ENCODE peak calls at places on chromosomes 16 and 17, in five cellular contexts. A is GM23248, I is SK-N-SH, W is suprapubic skin, L is tibial nerve. G is an unnamed sample. For H3K27me3, the result is how much of the 10 kb centered on the place peaks cover.

GRCh38 chr17:30477758-30478115 is 529 bp downstream of the GOSR1 start:
- DNase-seq in W (no peak), I (no peak), L (no peak), A (peak), G (no peak)

GRCh38 chr17:74176546-74177001 is 26.9 kb upstream of the RPL38 start:
- DNase-seq in W (no peak), A (peak), L (peak), I (peak), G (peak)

GRCh38 chr16:47016700-47017133 is 43.2 kb upstream of the DNAJA2 start:
- DNase-seq in A (no peak), I (no peak), L (no peak), W (no peak), G (peak)

GRCh38 chr16:88534731-88535141 is 35.5 kb upstream of the ZC3H18 start:
- DNase-seq in W (no peak), L (no peak), I (no peak), A (peak), G (no peak)

GRCh38 chr17:29578626-29579485 is 10.4 kb downstream of the TP53I13 start:
- DNase-seq in A (no peak), L (no peak), W (no peak), I (no peak), G (no peak)

GRCh38 chr17:69187294-69187693 is 41.3 kb downstream of the ABCA10 start:
- DNase-seq in W (no peak), A (no peak), I (no peak), L (no peak), G (no peak)

GRCh38 chr16:69476920-69477418 is 52.5 kb downstream of the CYB5B start:
- DNase-seq in L (no peak), W (no peak), I (no peak), A (peak), G (no peak)

GRCh38 chr17:79628861-79629547 is 18.2 kb upstream of the RBFOX3 start:
- DNase-seq in W (peak), A (no peak), I (peak), L (no peak), G (no peak)

GRCh38 chr16:28985206-28985605 is 354 bp downstream of the LAT start:
- DNase-seq in I (no peak), W (no peak), A (no peak), L (no peak), G (no peak)

GRCh38 chr16:58493756-58494431 is 6.0 kb upstream of the NDRG4 start:
- DNase-seq in I (no peak), W (no peak), A (no peak), L (no peak), G (no peak)

GRCh38 chr17:30346211-30346831 is 12.5 kb upstream of the TMIGD1 start:
- DNase-seq in A (peak), W (no peak), L (no peak), I (no peak), G (no peak)

GRCh38 chr16:67594956-67595355 is 32.6 kb downstream of the CTCF start:
- DNase-seq in I (no peak), W (no peak), L (no peak), A (peak), G (no peak)

GRCh38 chr17:50763716-50764450 is 3.4 kb downstream of the ANKRD40CL start:
- DNase-seq in I (no peak), A (no peak), L (no peak), W (no peak), G (no peak)

GRCh38 chr16:46974352-46974751 is 878 bp upstream of the DNAJA2 start:
- DNase-seq in A (peak), W (no peak), I (peak), L (no peak), G (no peak)

GRCh38 chr16:68244481-68244902 is 681 bp upstream of the PLA2G15 start:
- DNase-seq in L (no peak), W (no peak), A (no peak), I (peak), G (no peak)

GRCh38 chr17:65053354-65053881 is 3.1 kb downstream of the GNA13 start:
- DNase-seq in I (no peak), W (no peak), A (no peak), L (no peak), G (no peak)

GRCh38 chr17:29369831-29370735 is 20.1 kb upstream of the TAOK1 start:
- DNase-seq in A (peak), L (no peak), W (no peak), I (peak), G (peak)

GRCh38 chr17:60151355-60151754 is 1.6 kb downstream of the CA4 start:
- DNase-seq in A (no peak), I (no peak), W (no peak), L (no peak), G (no peak)

GRCh38 chr17:75614556-75615270 is 18.5 kb upstream of the SMIM5 start:
- DNase-seq in I (no peak), A (no peak), W (no peak), L (no peak), G (no peak)

GRCh38 chr17:21209511-21210175 is 4.3 kb downstream of the TMEM11 start:
- DNase-seq in L (no peak), W (no peak), I (no peak), A (peak), G (peak)

GRCh38 chr16:83475108-83475507 is 332.7 kb upstream of the HSBP1 start:
- DNase-seq in I (no peak), L (no peak), W (no peak), A (no peak), G (no peak)

GRCh38 chr17:61399131-61400057 is at the start of gene TBX2:
- DNase-seq in L (peak), I (peak), A (peak), W (no peak), G (peak)

GRCh38 chr17:68821860-68822693 is 133.1 kb downstream of the ABCA8 start:
- DNase-seq in I (peak), A (peak), L (no peak), W (no peak), G (no peak)

GRCh38 chr17:66564992-66565465 is 262.6 kb downstream of the PRKCA start:
- DNase-seq in A (peak), L (no peak), W (no peak), I (no peak), G (no peak)

GRCh38 chr16:68445458-68445857 is 2.9 kb downstream of the SMPD3 start:
- DNase-seq in A (peak), W (no peak), L (no peak), I (peak), G (peak)

GRCh38 chr17:36085710-36086268 is 4.2 kb downstream of the CCL3 start:
- DNase-seq in A (peak), I (no peak), W (no peak), L (no peak), G (no peak)

GRCh38 chr16:50841081-50841886 is 99.4 kb downstream of the CYLD start:
- DNase-seq in A (peak), I (no peak), L (no peak), W (peak), G (no peak)

GRCh38 chr17:62109378-62109902 is 44.4 kb upstream of the MED13 start:
- DNase-seq in A (peak), I (peak), L (no peak), W (no peak), G (peak)

GRCh38 chr16:1612320-1613111 is at the start of gene CRAMP1:
- DNase-seq in A (peak), W (no peak), I (peak), L (no peak), G (no peak)

GRCh38 chr17:5500247-5500803 is 14.0 kb downstream of the MIS12 start:
- DNase-seq in I (no peak), L (no peak), A (peak), W (no peak), G (no peak)

GRCh38 chr17:5502552-5502951 is 16.2 kb downstream of the MIS12 start:
- DNase-seq in A (no peak), W (no peak), I (no peak), L (no peak), G (no peak)

GRCh38 chr17:5499790-5500189 is 13.4 kb downstream of the MIS12 start:
- DNase-seq in I (peak), L (no peak), A (peak), W (no peak), G (no peak)

GRCh38 chr17:5500804-5501391 is 14.5 kb downstream of the MIS12 start:
- DNase-seq in I (peak), L (peak), W (peak), A (peak), G (no peak)

DNA sequence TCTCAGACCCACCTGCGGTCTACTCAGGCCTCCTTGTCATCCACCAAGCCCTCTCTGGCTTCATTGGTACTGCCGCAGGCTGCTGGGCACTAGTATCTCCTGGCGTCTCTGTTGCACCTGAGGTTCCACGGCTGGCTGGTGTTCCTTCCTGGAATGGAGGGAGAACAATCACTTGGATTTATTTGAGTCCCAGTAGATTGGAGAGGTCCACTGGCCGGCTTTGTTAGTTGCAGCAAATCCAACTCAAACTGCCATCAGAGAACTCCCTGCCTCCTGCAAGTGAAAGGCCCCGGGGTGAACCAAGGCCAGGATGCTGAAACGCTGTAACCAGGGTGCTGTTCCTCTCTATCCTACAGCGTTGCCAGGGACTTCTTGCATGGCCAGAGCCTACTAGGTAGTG is 15.4 kb downstream of the MIS12 start:
- DNase-seq in I (no peak), L (no peak), W (no peak), A (no peak), G (no peak)
- H3K27me3 ChIP-seq in I (under half), L (under half), W (under half), A (under half), G (under half)

DNA sequence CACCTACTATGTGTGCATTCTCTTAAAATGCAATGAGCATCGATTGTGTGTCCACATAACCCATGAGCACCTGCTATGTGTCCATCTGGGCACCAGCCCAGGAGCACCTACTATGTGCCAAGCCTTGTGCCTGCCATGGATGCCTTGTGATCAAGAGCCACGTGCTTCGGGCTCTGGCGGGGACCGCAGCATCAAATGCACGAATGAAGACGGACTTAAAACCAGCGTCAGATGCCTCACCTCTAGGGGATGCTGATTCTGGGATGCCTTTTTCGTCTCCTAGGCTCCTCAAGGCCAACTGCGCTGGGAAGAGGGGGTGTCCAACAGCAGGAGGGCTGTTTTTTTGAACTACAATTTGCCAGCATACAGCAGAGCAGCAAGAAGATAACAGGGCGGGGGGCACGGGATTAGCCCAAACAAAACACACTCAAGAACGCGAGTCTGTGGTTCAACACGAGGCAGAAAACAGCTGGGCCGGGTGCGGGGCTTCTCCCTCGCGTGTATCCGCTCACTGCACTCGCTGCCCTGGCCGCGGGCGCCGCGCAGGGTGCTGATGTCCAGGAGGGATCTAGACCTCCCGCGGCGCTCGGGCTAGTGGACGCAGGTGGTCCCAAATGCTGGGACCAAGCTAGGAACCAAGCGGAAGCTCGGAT is 1.2 kb upstream of the GLIS2 start:
- DNase-seq in A (peak), I (peak), W (no peak), L (no peak), G (no peak)
- H3K27me3 ChIP-seq in A (under half), I (under half), W (under half), L (under half), G (under half)

DNA sequence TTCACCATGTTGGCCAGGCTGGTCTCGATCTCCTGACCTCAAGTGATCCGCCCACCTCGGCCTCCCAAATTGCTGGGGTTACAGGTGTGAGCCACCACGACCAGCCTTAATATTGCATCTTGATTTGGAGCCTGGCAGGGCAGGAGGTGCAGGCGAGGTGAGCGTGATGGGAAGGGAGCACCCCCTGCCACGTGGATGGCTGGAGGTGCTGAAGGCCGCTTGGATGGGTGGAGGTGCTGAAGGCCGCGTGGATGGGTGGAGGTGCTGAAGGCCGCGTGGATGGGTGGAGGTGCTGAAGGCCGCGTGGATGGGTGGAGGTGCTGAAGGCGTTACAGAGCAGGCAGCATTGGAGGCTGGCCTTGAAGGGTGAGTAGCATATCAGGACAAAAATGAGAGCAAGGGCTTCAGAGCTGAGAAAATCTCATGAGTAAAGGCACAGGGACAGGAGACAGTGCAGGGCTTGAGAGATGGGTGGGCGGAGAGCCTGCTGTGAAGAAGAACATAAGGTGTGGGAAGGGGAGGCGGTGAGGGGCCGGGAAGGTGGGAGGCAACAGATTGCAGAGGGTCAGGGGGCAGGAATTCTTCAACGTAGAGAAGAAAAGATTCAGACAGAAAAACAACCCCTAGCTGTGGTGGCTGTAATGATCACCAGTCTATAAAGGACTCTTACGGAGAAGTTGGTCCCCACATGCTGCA is 101.8 kb upstream of the SEC14L1 start:
- DNase-seq in A (no peak), W (no peak), I (no peak), L (no peak), G (no peak)
- H3K27me3 ChIP-seq in A (under half), W (half or more), I (under half), L (under half), G (under half)

DNA sequence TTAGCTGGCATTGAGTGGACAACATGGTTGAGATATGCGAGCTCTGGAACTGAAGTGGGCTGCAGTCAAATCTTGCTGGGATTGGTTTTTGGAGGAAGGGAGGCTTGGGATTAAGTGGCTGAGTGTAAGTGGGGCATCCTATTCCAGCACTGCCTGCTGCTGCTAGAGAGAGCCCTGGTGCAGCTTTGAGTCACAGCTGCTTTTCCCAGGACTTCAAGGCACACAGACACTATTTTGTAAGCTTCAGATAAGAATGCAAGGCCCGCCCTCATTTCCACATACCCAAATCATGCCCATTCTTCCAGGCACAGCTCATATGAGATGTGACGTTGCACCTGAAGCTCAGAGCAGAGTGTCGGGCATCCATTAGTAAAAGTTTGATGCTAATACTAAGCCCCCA is 10.2 kb upstream of the MAF start:
- DNase-seq in I (no peak), L (no peak), W (no peak), A (no peak), G (no peak)
- H3K27me3 ChIP-seq in I (under half), L (under half), W (under half), A (under half), G (under half)

GRCh38 chr16:85706449-85707034 is 17.8 kb upstream of the GINS2 start:
- DNase-seq in L (no peak), I (no peak), A (no peak), W (no peak), G (no peak)

GRCh38 chr16:85704900-85705846 is 16.4 kb upstream of the GINS2 start:
- DNase-seq in L (no peak), A (no peak), W (no peak), I (no peak), G (no peak)

GRCh38 chr16:85707528-85708095 is 18.9 kb upstream of the GINS2 start:
- DNase-seq in L (no peak), I (no peak), W (no peak), A (no peak), G (no peak)

GRCh38 chr16:85708338-85708737 is 19.6 kb upstream of the GINS2 start:
- DNase-seq in I (no peak), L (no peak), W (no peak), A (no peak), G (no peak)

DNA sequence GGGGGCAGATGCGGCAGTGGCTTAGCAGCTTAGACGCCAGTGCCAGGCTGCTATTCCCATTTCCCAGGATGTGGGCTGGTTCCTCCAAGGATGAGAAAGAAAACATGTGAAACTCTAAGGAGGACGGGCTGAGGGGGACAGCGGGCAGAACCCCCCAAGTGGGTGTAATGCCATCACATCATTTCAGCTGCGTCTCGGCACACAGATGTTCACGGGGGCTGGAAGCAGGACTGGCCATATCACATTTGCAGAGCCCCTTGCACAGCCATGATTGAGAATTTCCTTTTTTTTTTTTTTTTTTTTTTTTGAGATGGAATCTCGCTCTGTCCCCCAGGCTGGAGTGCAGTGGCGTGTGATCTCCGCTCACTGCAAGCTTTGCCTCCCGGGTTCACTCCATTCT is 15.3 kb upstream of the GINS2 start:
- DNase-seq in A (no peak), I (no peak), W (no peak), L (no peak), G (no peak)
- H3K27me3 ChIP-seq in A (under half), I (under half), W (under half), L (under half), G (under half)